ENCODE peak calls at places on chromosomes 4 and X, in four cellular contexts. G is AG09309; K is NCI-H510A treated with DMSO at 0.1 percent for 48 hours; N is central memory CD4-positive, alpha-beta T cell. W is an unnamed sample.

GRCh38 chr4:44118971-44119680 is 329.5 kb downstream of the KCTD8 start:
- DNase-seq in G (no peak), K (no peak), N (no peak), W (no peak)

GRCh38 chrX:119155416-119156035 is 27.9 kb upstream of the KIAA1210 start:
- DNase-seq in G (no peak), K (peak), N (no peak), W (no peak)

GRCh38 chr4:112521123-112522116 is 5.4 kb upstream of the NEUROG2 start:
- DNase-seq in G (no peak), K (no peak), N (no peak), W (no peak)

GRCh38 chr4:37767546-37767945 is 58.9 kb upstream of the PGM2 start:
- DNase-seq in G (no peak), K (peak), N (no peak), W (no peak)

GRCh38 chr4:98627883-98628282 is 30.5 kb downstream of the TSPAN5 start:
- DNase-seq in G (peak), K (no peak), N (no peak), W (peak)

GRCh38 chr4:165301833-165302232 is 25.6 kb upstream of the MSMO1 start:
- DNase-seq in G (no peak), K (no peak), N (peak), W (peak)

GRCh38 chr4:3411676-3412075 is 30.1 kb upstream of the HGFAC start:
- DNase-seq in G (no peak), K (no peak), N (no peak), W (no peak)

GRCh38 chrX:24148535-24149345 is 789 bp upstream of the ZFX start:
- DNase-seq in G (peak), K (no peak), N (no peak), W (no peak)

GRCh38 chrX:352181-352580 is 33.6 kb upstream of the GTPBP6 start:
- DNase-seq in G (no peak), K (no peak), N (no peak), W (no peak)

GRCh38 chr4:138938371-138938699 is 77.2 kb upstream of the NOCT start:
- DNase-seq in G (peak), K (peak), N (no peak), W (peak)

GRCh38 chr4:10079951-10080873 is 36.4 kb downstream of the WDR1 start:
- DNase-seq in G (no peak), K (no peak), N (no peak), W (no peak)